ENCODE peak calls at places on chromosomes 4 and X, in six cellular contexts. One of them, this sample, is unnamed.

GRCh38 chrX:31706456-31706855 is 634.6 kb upstream of the FTHL17 start:
- DNase-seq in astrocyte: peak
- DNase-seq in thoracic aorta: no peak
- DNase-seq in NCI-H2081: no peak
- DNase-seq in endothelial cell: no peak
- DNase-seq in iris pigment epithelial cell: peak
- DNase-seq in this sample: no peak

GRCh38 chr4:79213040-79213439 is 112.8 kb downstream of the NAA11 start:
- DNase-seq in astrocyte: no peak
- DNase-seq in thoracic aorta: no peak
- DNase-seq in NCI-H2081: no peak
- DNase-seq in endothelial cell: no peak
- DNase-seq in iris pigment epithelial cell: no peak
- DNase-seq in this sample: no peak

GRCh38 chr4:40152642-40153041 is 44.2 kb upstream of the RHOH start:
- DNase-seq in astrocyte: no peak
- DNase-seq in thoracic aorta: no peak
- DNase-seq in NCI-H2081: no peak
- DNase-seq in endothelial cell: no peak
- DNase-seq in iris pigment epithelial cell: no peak
- DNase-seq in this sample: no peak

GRCh38 chr4:83386931-83387897 is 52.6 kb upstream of the HPSE start:
- DNase-seq in astrocyte: no peak
- DNase-seq in thoracic aorta: no peak
- DNase-seq in NCI-H2081: no peak
- DNase-seq in endothelial cell: no peak
- DNase-seq in iris pigment epithelial cell: no peak
- DNase-seq in this sample: no peak

GRCh38 chr4:55018978-55019377 is 106.4 kb downstream of the KDR start:
- DNase-seq in astrocyte: no peak
- DNase-seq in thoracic aorta: no peak
- DNase-seq in NCI-H2081: no peak
- DNase-seq in endothelial cell: no peak
- DNase-seq in iris pigment epithelial cell: no peak
- DNase-seq in this sample: no peak

GRCh38 chrX:65406532-65406931 is 128.1 kb downstream of the LAS1L start:
- DNase-seq in astrocyte: no peak
- DNase-seq in thoracic aorta: no peak
- DNase-seq in NCI-H2081: no peak
- DNase-seq in endothelial cell: no peak
- DNase-seq in iris pigment epithelial cell: no peak
- DNase-seq in this sample: no peak

GRCh38 chr4:128600410-128600809 is 209.1 kb upstream of the JADE1 start:
- DNase-seq in astrocyte: no peak
- DNase-seq in thoracic aorta: no peak
- DNase-seq in NCI-H2081: no peak
- DNase-seq in endothelial cell: no peak
- DNase-seq in iris pigment epithelial cell: no peak
- DNase-seq in this sample: no peak

GRCh38 chr4:170743633-170744032 is 653.9 kb upstream of the AADAT start:
- DNase-seq in astrocyte: no peak
- DNase-seq in thoracic aorta: no peak
- DNase-seq in NCI-H2081: no peak
- DNase-seq in endothelial cell: no peak
- DNase-seq in iris pigment epithelial cell: no peak
- DNase-seq in this sample: no peak

GRCh38 chr4:57442834-57443291 is 332.7 kb upstream of the IGFBP7 start:
- DNase-seq in astrocyte: peak
- DNase-seq in thoracic aorta: no peak
- DNase-seq in NCI-H2081: peak
- DNase-seq in endothelial cell: peak
- DNase-seq in iris pigment epithelial cell: peak
- DNase-seq in this sample: peak

GRCh38 chr4:141154725-141155124 is 21.5 kb upstream of the RNF150 start:
- DNase-seq in astrocyte: peak
- DNase-seq in thoracic aorta: no peak
- DNase-seq in NCI-H2081: no peak
- DNase-seq in endothelial cell: no peak
- DNase-seq in iris pigment epithelial cell: no peak
- DNase-seq in this sample: no peak

GRCh38 chr4:101251261-101251660 is 96.1 kb downstream of the PPP3CA start:
- DNase-seq in astrocyte: no peak
- DNase-seq in thoracic aorta: no peak
- DNase-seq in NCI-H2081: no peak
- DNase-seq in endothelial cell: no peak
- DNase-seq in iris pigment epithelial cell: no peak
- DNase-seq in this sample: no peak

This sample was measured in ecto neural progenitor cell.